ENCODE peak calls at places on chromosomes 6 and 20, in five cellular contexts. L is adrenal gland, K is body of pancreas, B is heart left ventricle, M is left lung. V is an unnamed sample. For H3K36me3, the result is how much of the 10 kb centered on the place peaks cover.

GRCh38 chr20:56842086-56842485 is 213.0 kb downstream of the TFAP2C start:
- DNase-seq in M (no peak), B (no peak), K (no peak), L (no peak), V (no peak)

GRCh38 chr6:155974359-155974758 is 518.7 kb upstream of the NOX3 start:
- DNase-seq in K (no peak), B (no peak), L (no peak), M (no peak), V (no peak)

GRCh38 chr6:136471372-136471771 is 78.8 kb downstream of the MAP7 start:
- DNase-seq in M (no peak), L (no peak), K (no peak), B (no peak), V (no peak)

GRCh38 chr20:20192366-20192765 is 140.0 kb downstream of the CFAP61 start:
- DNase-seq in L (no peak), M (no peak), B (no peak), K (no peak), V (no peak)

GRCh38 chr6:134031696-134032255 is 20.6 kb downstream of the SLC2A12 start:
- DNase-seq in B (no peak), K (no peak), M (no peak), L (no peak), V (no peak)

GRCh38 chr6:35620706-35621105 is 68.0 kb downstream of the FKBP5 start:
- DNase-seq in K (no peak), L (no peak), M (no peak), B (no peak), V (no peak)

GRCh38 chr6:133889557-133890301 is 816 bp downstream of the TCF21 start:
- DNase-seq in L (no peak), K (no peak), M (peak), B (peak), V (peak)

GRCh38 chr6:69668916-69669315 is 127.9 kb downstream of the LMBRD1 start:
- DNase-seq in L (no peak), B (no peak), M (no peak), K (no peak), V (no peak)

GRCh38 chr6:14711056-14711703 is 534.7 kb upstream of the JARID2 start:
- DNase-seq in M (no peak), K (no peak), L (peak), B (no peak), V (no peak)

GRCh38 chr6:27811383-27811782 is 100.8 kb downstream of the OR2B2 start:
- DNase-seq in K (no peak), M (no peak), L (no peak), B (no peak), V (no peak)

GRCh38 chr6:125932451-125932795 is 24.1 kb upstream of the HINT3 start:
- DNase-seq in B (no peak), L (no peak), M (no peak), K (no peak), V (no peak)

GRCh38 chr20:4018015-4018748 is 2.8 kb upstream of the RNF24 start:
- DNase-seq in L (no peak), K (no peak), M (no peak), B (no peak), V (no peak)

GRCh38 chr6:63214816-63215215 is 3.5 kb downstream of the FKBP1C start:
- DNase-seq in M (no peak), L (peak), B (no peak), K (no peak), V (no peak)

GRCh38 chr20:51386586-51386985 is 155.9 kb downstream of the NFATC2 start:
- DNase-seq in M (no peak), K (no peak), B (no peak), L (no peak), V (no peak)

GRCh38 chr6:116616757-116617093 is 446 bp downstream of the RSPH4A start:
- DNase-seq in M (no peak), B (peak), K (peak), L (peak), V (peak)

GRCh38 chr6:36290668-36291620 is 21.1 kb downstream of the PNPLA1 start:
- DNase-seq in B (no peak), K (peak), M (no peak), L (peak), V (no peak)

GRCh38 chr6:33583591-33584155 is 3.6 kb upstream of the BAK1 start:
- DNase-seq in L (no peak), M (no peak), K (no peak), B (no peak), V (no peak)

GRCh38 chr6:158938220-158938619 is 61.8 kb downstream of the RSPH3 start:
- DNase-seq in K (no peak), B (no peak), L (no peak), M (no peak), V (no peak)

GRCh38 chr20:21522479-21523397 is 8.9 kb upstream of the NKX2-2 start:
- DNase-seq in L (no peak), B (no peak), M (peak), K (no peak), V (no peak)

GRCh38 chr20:21523398-21523868 is 9.6 kb upstream of the NKX2-2 start:
- DNase-seq in M (no peak), K (no peak), L (no peak), B (no peak), V (no peak)

GRCh38 chr20:21519136-21519584 is 5.3 kb upstream of the NKX2-2 start:
- DNase-seq in K (no peak), B (no peak), M (no peak), L (no peak), V (no peak)

GRCh38 chr20:21521596-21522478 is 8.0 kb upstream of the NKX2-2 start:
- DNase-seq in L (no peak), M (peak), K (no peak), B (no peak), V (no peak)

GRCh38 chr20:21520702-21521595 is 7.1 kb upstream of the NKX2-2 start:
- DNase-seq in M (peak), B (no peak), L (no peak), K (no peak), V (no peak)
- H3K4me3 ChIP-seq in M (no peak), B (no peak), L (no peak), K (no peak), V (no peak)

GRCh38 chr6:112581015-112581414 is 233.9 kb downstream of the RFPL4B start:
- DNase-seq in B (no peak), K (no peak), L (no peak), M (no peak), V (no peak)
- H3K36me3 ChIP-seq in B (under half), K (under half), L (under half), M (under half), V (under half)

DNA sequence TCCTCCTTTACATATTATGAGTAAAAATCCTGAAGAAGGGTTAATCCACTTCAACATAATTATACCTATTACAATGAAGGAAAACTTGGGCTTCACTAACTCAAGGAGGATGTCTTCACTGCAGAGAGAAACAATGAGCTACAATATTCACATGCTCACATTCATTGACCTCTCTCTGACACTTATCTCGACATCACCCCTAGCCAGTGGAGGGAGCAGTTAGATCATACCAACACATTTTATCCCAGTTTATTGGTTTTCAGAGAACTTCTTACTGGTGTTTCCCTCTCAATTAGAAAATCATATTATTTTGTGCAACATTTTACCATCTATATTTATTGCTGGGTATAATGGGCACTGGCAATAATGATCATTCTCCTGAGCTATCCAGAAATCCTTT is 646.5 kb downstream of the TENT5A start:
- DNase-seq in B (no peak), M (no peak), K (no peak), L (no peak), V (no peak)
- TF ChIP-seq CTCF in B (no peak), M (no peak), K (no peak), L (no peak), V (no peak)

GRCh38 chr20:10863337-10864060 is 189.7 kb upstream of the JAG1 start:
- DNase-seq in M (no peak), B (peak), K (peak), L (peak), V (no peak)
- H3K4me3 ChIP-seq in M (no peak), B (no peak), K (no peak), L (no peak), V (no peak)

DNA sequence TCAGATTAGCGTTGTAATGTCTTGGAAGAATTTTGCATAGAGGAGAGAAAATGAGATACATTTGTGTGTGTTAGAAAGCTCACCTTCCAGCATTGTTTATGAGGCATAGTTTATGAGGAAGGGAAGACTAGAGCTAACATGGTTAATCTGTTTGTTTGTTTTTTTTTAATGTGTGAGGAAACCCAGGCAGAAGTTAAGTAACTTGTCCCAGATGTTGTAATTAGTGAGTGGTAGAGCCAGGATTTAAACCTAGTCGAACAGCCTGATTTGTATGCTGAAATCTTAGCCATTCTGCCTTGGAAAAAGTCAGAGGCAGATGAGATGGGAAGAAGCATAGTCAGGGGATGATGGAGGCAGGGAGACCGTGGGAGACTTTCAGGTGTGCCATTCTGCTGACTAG is 29.1 kb downstream of the NDUFAF5 start:
- DNase-seq in L (no peak), B (no peak), M (no peak), K (no peak), V (no peak)
- H3K36me3 ChIP-seq in L (half or more), B (half or more), M (under half), K (under half), V (under half)

GRCh38 chr6:151027936-151028838 is 162.7 kb downstream of the MTHFD1L start:
- DNase-seq in B (no peak), L (no peak), M (no peak), K (peak), V (peak)
- TF ChIP-seq CTCF in B (no peak), L (no peak), M (no peak), K (no peak), V (no peak)

GRCh38 chr6:75350156-75350555 is 65.6 kb upstream of the TMEM30A start:
- DNase-seq in M (no peak), K (no peak), L (no peak), B (no peak), V (no peak)

GRCh38 chr6:75347797-75348610 is 63.4 kb upstream of the TMEM30A start:
- DNase-seq in L (no peak), B (no peak), M (no peak), K (no peak), V (no peak)

GRCh38 chr6:75350808-75351207 is 66.2 kb upstream of the TMEM30A start:
- DNase-seq in B (no peak), K (no peak), M (no peak), L (no peak), V (no peak)

GRCh38 chr6:75348882-75349261 is 64.3 kb upstream of the TMEM30A start:
- DNase-seq in L (no peak), M (no peak), B (no peak), K (no peak), V (no peak)

GRCh38 chr6:75349262-75349984 is 64.8 kb upstream of the TMEM30A start:
- DNase-seq in M (peak), B (peak), L (no peak), K (peak), V (no peak)
- H3K4me3 ChIP-seq in M (peak), B (peak), L (peak), K (no peak), V (peak)

GRCh38 chr6:43339168-43339567 is 30.3 kb downstream of the ZNF318 start:
- DNase-seq in K (no peak), L (no peak), M (no peak), B (no peak), V (no peak)
- H3K36me3 ChIP-seq in K (under half), L (half or more), M (under half), B (half or more), V (under half)

DNA sequence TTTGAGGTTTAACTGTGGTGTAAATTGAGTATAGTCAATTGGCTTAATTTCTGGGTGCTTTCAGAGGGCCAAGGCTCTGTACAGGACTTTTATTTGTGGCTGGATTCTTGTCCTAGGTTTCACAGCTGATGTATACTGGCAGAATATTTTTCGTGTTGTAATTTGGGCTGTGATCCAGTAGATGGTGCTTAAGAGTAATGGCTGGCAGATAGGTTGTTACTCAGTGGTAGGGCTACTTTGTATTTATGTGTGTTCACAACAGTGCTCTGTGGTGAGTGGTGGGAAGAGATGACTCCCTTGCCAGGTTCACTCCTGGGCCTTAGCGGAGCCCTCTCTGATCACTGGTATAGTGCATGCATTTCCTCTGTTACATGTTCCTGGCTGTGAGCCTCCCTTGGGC is 34.5 kb upstream of the FERMT1 start:
- DNase-seq in L (no peak), M (no peak), B (no peak), K (no peak), V (no peak)
- TF ChIP-seq CTCF in L (no peak), M (no peak), B (no peak), K (no peak), V (no peak)